ENCODE peak calls at places on chromosomes 12 and 14, in seven cellular contexts. K is fibroblast of lung, O is heart right ventricle, B is uterus, S is A549, P is cardiac muscle cell, E is ovary. X is an unnamed sample.

GRCh38 chr12:122026706-122027328 is 5.1 kb downstream of the BCL7A start:
- DNase-seq in K (no peak), O (no peak), B (no peak), S (no peak), P (no peak), E (no peak), X (no peak)

GRCh38 chr12:124949779-124950728 is 35.6 kb upstream of the UBC start:
- DNase-seq in K (no peak), O (no peak), B (no peak), S (no peak), P (no peak), E (no peak), X (no peak)

GRCh38 chr12:10641735-10642500 is 28.5 kb upstream of the MAGOHB start:
- DNase-seq in K (peak), O (no peak), B (no peak), S (no peak), P (peak), E (no peak), X (no peak)

GRCh38 chr12:75954076-75954475 is 77.5 kb downstream of the PHLDA1 start:
- DNase-seq in K (peak), O (no peak), B (no peak), S (peak), P (peak), E (no peak), X (no peak)

GRCh38 chr14:52046376-52046917 is 22.4 kb downstream of the NID2 start:
- DNase-seq in K (peak), O (no peak), B (no peak), S (no peak), P (no peak), E (no peak), X (no peak)

GRCh38 chr12:55966408-55967281 is at the start of gene CDK2:
- DNase-seq in K (peak), O (peak), B (peak), S (peak), P (peak), E (peak), X (peak)

GRCh38 chr14:93496856-93497255 is 66.1 kb downstream of the UNC79 start:
- DNase-seq in K (no peak), O (no peak), B (no peak), S (no peak), P (no peak), E (no peak), X (no peak)

GRCh38 chr14:75969126-75969525 is 12.7 kb downstream of the TGFB3 start:
- DNase-seq in K (no peak), O (no peak), B (no peak), S (no peak), P (no peak), E (no peak), X (no peak)

GRCh38 chr14:27096091-27096490 is 498.3 kb upstream of the NOVA1 start:
- DNase-seq in K (no peak), O (no peak), B (no peak), S (no peak), P (no peak), E (no peak), X (no peak)

GRCh38 chr14:76760331-76761197 is 704 bp upstream of the VASH1 start:
- DNase-seq in K (no peak), O (no peak), B (no peak), S (no peak), P (no peak), E (no peak), X (no peak)

GRCh38 chr12:80551897-80552296 is 107.9 kb downstream of the PTPRQ start:
- DNase-seq in K (peak), O (no peak), B (peak), S (peak), P (peak), E (no peak), X (no peak)
- H3K27ac ChIP-seq in K (peak), O (no peak), B (no peak), S (peak), P (no peak), E (no peak), X (no peak)

GRCh38 chr12:51910691-51911090 is 3.4 kb downstream of the ACVRL1 start:
- DNase-seq in K (no peak), O (no peak), B (no peak), S (no peak), P (no peak), E (no peak), X (peak)
- H3K27ac ChIP-seq in K (no peak), O (peak), B (peak), S (no peak), P (no peak), E (no peak), X (peak)

GRCh38 chr14:20671597-20672283 is 12.6 kb upstream of the RNASE4 start:
- DNase-seq in K (no peak), O (no peak), B (no peak), S (no peak), P (no peak), E (no peak), X (no peak)
- H3K27ac ChIP-seq in K (no peak), O (no peak), B (no peak), S (no peak), P (no peak), E (no peak), X (no peak)

GRCh38 chr12:49827351-49828099 is 688 bp downstream of the NCKAP5L start:
- DNase-seq in K (peak), O (peak), B (peak), S (peak), P (peak), E (peak), X (peak)
- H3K27ac ChIP-seq in K (peak), O (peak), B (peak), S (peak), P (peak), E (peak), X (peak)

GRCh38 chr12:6451348-6452244 is at the start of gene TAPBPL:
- DNase-seq in K (peak), O (peak), B (peak), S (peak), P (peak), E (peak), X (peak)

GRCh38 chr12:6452245-6452731 is 446 bp downstream of the TAPBPL start:
- DNase-seq in K (no peak), O (no peak), B (peak), S (no peak), P (no peak), E (peak), X (peak)

GRCh38 chr12:6450091-6450868 is 1.6 kb upstream of the TAPBPL start:
- DNase-seq in K (no peak), O (no peak), B (no peak), S (no peak), P (no peak), E (no peak), X (peak)

GRCh38 chr12:6452908-6453630 is 1.2 kb downstream of the TAPBPL start:
- DNase-seq in K (no peak), O (peak), B (no peak), S (no peak), P (no peak), E (no peak), X (peak)

DNA sequence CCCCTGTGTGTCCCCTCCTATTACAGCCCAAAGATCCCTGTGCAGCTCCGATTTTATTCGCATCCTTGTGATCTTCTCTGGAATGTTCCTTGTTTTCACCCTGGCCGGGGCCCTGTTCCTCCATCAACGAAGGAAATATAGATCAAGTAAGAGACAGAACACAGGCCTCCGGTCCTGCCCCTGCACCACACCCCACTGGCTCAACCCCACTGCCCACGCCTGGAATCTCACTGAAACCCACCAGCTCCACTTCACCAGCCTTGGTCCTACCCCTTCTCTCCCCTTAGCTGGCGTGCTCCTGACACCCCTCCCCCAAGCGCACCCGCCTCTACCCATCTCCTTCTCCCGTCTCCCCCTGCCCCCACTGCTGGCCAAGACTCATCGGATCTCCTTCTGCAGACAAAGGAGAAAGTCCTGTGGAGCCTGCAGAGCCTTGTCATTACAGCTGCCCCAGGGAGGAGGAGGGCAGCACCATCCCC is 934 bp upstream of the TAPBPL start:
- DNase-seq in K (no peak), O (no peak), B (no peak), S (no peak), P (no peak), E (peak), X (peak)
- H3K27ac ChIP-seq in K (peak), O (peak), B (peak), S (peak), P (peak), E (peak), X (peak)

GRCh38 chr12:94322346-94322745 is 137.3 kb downstream of the CEP83 start:
- DNase-seq in K (no peak), O (no peak), B (no peak), S (no peak), P (peak), E (peak), X (no peak)

GRCh38 chr12:94326234-94326633 is 133.4 kb downstream of the CEP83 start:
- DNase-seq in K (no peak), O (no peak), B (no peak), S (no peak), P (no peak), E (no peak), X (no peak)

GRCh38 chr12:94329366-94329765 is 130.3 kb downstream of the CEP83 start:
- DNase-seq in K (no peak), O (no peak), B (no peak), S (no peak), P (peak), E (no peak), X (no peak)

GRCh38 chr12:94326727-94327126 is 132.9 kb downstream of the CEP83 start:
- DNase-seq in K (peak), O (no peak), B (no peak), S (no peak), P (peak), E (no peak), X (no peak)

GRCh38 chr12:94327819-94328218 is 131.8 kb downstream of the CEP83 start:
- DNase-seq in K (peak), O (no peak), B (no peak), S (no peak), P (peak), E (no peak), X (no peak)
- H3K27ac ChIP-seq in K (no peak), O (no peak), B (no peak), S (no peak), P (no peak), E (no peak), X (no peak)

GRCh38 chr12:101609198-101609597 is 14.4 kb downstream of the MYBPC1 start:
- DNase-seq in K (no peak), O (no peak), B (no peak), S (no peak), P (no peak), E (no peak), X (no peak)
- H3K27ac ChIP-seq in K (no peak), O (no peak), B (no peak), S (no peak), P (no peak), E (no peak), X (peak)

GRCh38 chr12:17527021-17527420 is 563.0 kb downstream of the RERGL start:
- DNase-seq in K (no peak), O (no peak), B (no peak), S (no peak), P (no peak), E (no peak), X (no peak)

DNA sequence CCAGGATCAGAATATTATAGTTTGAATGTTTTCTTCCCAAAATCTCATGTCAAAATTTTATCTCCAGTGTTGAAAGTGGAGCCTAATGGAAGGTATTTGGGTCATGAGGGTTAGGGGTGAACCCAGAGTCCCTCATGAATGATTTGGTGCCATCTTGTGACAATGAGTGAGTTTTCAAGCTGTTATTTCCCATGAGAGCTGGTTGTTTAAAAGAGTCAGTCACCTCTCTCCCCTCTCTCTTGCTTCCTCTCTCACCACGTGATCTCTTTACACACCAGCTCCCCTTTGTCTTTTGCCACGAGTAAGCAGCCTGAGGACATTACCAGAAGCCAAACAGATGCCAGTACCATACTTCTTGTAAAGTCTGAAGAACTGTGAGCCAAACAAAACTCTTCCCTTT is 561.6 kb downstream of the RERGL start:
- DNase-seq in K (no peak), O (no peak), B (no peak), S (no peak), P (no peak), E (no peak), X (no peak)
- H3K27ac ChIP-seq in K (no peak), O (no peak), B (no peak), S (no peak), P (no peak), E (no peak), X (no peak)

GRCh38 chr12:13981296-13981962 is at the start of gene GRIN2B:
- DNase-seq in K (no peak), O (no peak), B (no peak), S (peak), P (no peak), E (no peak), X (no peak)

GRCh38 chr12:13976880-13977279 is 4.5 kb downstream of the GRIN2B start:
- DNase-seq in K (no peak), O (no peak), B (no peak), S (no peak), P (no peak), E (no peak), X (no peak)

GRCh38 chr12:13976028-13976584 is 5.3 kb downstream of the GRIN2B start:
- DNase-seq in K (no peak), O (no peak), B (no peak), S (no peak), P (no peak), E (no peak), X (no peak)

GRCh38 chr12:13982010-13982409 is 608 bp upstream of the GRIN2B start:
- DNase-seq in K (no peak), O (no peak), B (no peak), S (peak), P (no peak), E (no peak), X (no peak)

DNA sequence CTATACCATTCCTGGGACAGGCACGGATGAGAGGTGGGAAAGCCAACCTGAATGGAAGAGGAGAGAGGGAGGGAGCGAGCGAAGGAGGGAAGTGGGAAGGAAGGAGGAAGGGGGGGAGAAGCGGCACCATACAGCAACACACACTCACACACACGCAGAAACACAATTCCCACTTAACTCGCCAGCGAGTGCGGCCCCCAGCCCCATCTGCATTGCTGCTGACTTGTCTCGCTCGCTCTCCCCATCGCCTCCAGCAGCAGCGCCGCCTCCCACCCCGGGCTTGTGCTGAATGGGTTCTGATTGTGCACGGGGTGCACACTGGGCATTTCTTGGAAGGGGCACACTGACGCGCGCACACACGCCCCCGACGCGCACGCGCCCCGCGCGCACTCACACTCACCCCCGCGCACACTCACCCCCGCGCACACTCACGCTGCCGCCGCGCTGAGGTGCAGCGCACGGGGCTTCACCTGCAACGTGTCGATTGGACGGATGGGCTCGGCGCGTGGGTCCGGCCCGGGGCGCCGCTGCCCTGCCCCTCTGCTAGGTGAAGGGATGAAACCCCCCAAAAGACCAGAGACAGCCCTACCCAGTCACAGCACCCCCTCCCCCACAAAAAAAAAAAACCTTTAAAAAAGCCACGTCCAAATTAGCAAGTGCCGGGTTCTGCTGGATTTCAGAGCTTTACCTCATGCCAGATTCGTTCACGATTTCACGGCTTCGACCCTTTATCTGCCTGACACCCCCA is 680 bp downstream of the GRIN2B start:
- DNase-seq in K (no peak), O (no peak), B (no peak), S (peak), P (no peak), E (no peak), X (peak)
- H3K27ac ChIP-seq in K (no peak), O (no peak), B (no peak), S (peak), P (no peak), E (no peak), X (no peak)